ENCODE peak calls at places on chromosomes 6 and 20, in four cellular contexts. N is AG20443, F is body of pancreas, D is astrocyte of the hippocampus. M is an unnamed sample.
A peak's percentile ranks its signal among the peaks of the same experiment; 100 is the strongest.

GRCh38 chr20:2751868-2752630 is 48.4 kb downstream of the CPXM1 start:
- DNase-seq in N (peak; percentile 74), D (peak; percentile 42), F (peak; percentile 56), M (no peak)

GRCh38 chr6:2529217-2529719 is 221.5 kb downstream of the MYLK4 start:
- DNase-seq in D (no peak), N (no peak), F (peak; percentile 15), M (peak; percentile 97)

GRCh38 chr6:135344526-135344925 is 153.0 kb downstream of the AHI1 start:
- DNase-seq in F (no peak), N (no peak), D (no peak), M (no peak)

GRCh38 chr6:51350308-51350904 is 531.7 kb downstream of the TFAP2B start:
- DNase-seq in N (peak; percentile 9), F (no peak), D (peak; percentile 3), M (no peak)

GRCh38 chr20:8361008-8361652 is 229.1 kb downstream of the PLCB1 start:
- DNase-seq in F (peak; percentile 24), D (peak; percentile 22), N (peak; percentile 60), M (no peak)

GRCh38 chr6:26097268-26097875 is 10.1 kb downstream of the HFE start:
- DNase-seq in F (peak; percentile 71), D (peak; percentile 83), N (peak; percentile 57), M (no peak)

GRCh38 chr6:2020909-2021308 is 224.5 kb downstream of the GMDS start:
- DNase-seq in N (peak; percentile 29), D (peak; percentile 22), F (no peak), M (peak; percentile 37)

GRCh38 chr6:43790031-43790430 is 20.0 kb downstream of the VEGFA start:
- DNase-seq in N (peak; percentile 76), D (no peak), F (no peak), M (no peak)

GRCh38 chr6:93418448-93419303 is 683 bp downstream of the EPHA7 start:
- DNase-seq in D (peak; percentile 72), F (peak; percentile 11), N (peak; percentile 25), M (peak; percentile 48)

GRCh38 chr6:100426689-100427338 is 37.9 kb downstream of the SIM1 start:
- DNase-seq in N (no peak), D (peak; percentile 20), F (no peak), M (no peak)

GRCh38 chr20:13389115-13389514 is 168.0 kb downstream of the ISM1 start:
- DNase-seq in D (no peak), N (no peak), F (no peak), M (no peak)

GRCh38 chr6:170084166-170084730 is 206.6 kb downstream of the DLL1 start:
- DNase-seq in D (no peak), F (no peak), N (no peak), M (no peak)

GRCh38 chr20:63522981-63523611 is 2.5 kb downstream of the PPDPF start:
- DNase-seq in N (no peak), F (peak; percentile 19), D (no peak), M (no peak)

GRCh38 chr20:11207749-11208502 is 534.1 kb upstream of the JAG1 start:
- DNase-seq in N (peak; percentile 71), D (peak; percentile 88), F (peak; percentile 75), M (no peak)

GRCh38 chr6:149128489-149129145 is 188.9 kb upstream of the TAB2 start:
- DNase-seq in N (no peak), F (peak; percentile 27), D (no peak), M (no peak)

GRCh38 chr6:127518710-127519468 is at the start of gene MTCL3:
- DNase-seq in N (peak; percentile 39), D (peak; percentile 88), F (peak; percentile 20), M (peak; percentile 95)

GRCh38 chr20:54550776-54551396 is 75.5 kb downstream of the DOK5 start:
- DNase-seq in D (peak; percentile 38), F (no peak), N (no peak), M (no peak)

GRCh38 chr6:163823577-163823976 is 409.1 kb downstream of the QKI start:
- DNase-seq in N (no peak), D (no peak), F (no peak), M (no peak)

GRCh38 chr6:120202878-120203277 is 853.3 kb upstream of the MAN1A1 start:
- DNase-seq in N (no peak), F (no peak), D (no peak), M (no peak)

GRCh38 chr6:303948-304558 is 11.8 kb downstream of the DUSP22 start:
- DNase-seq in F (no peak), D (no peak), N (no peak), M (no peak)

GRCh38 chr20:2538931-2539330 is 2.6 kb downstream of the TMC2 start:
- DNase-seq in N (no peak), F (no peak), D (no peak), M (no peak)

GRCh38 chr6:3522561-3523287 is 65.9 kb upstream of the SLC22A23 start:
- DNase-seq in D (peak; percentile 51), F (no peak), N (peak; percentile 74), M (no peak)

GRCh38 chr6:11900662-11901598 is 111.2 kb upstream of the HIVEP1 start:
- DNase-seq in N (no peak), F (no peak), D (peak; percentile 9), M (no peak)

GRCh38 chr20:45933231-45934045 is 1.0 kb upstream of the PCIF1 start:
- DNase-seq in D (peak; percentile 81), F (peak; percentile 81), N (peak; percentile 76), M (peak; percentile 81)

GRCh38 chr20:3710703-3711417 is 1.5 kb downstream of the SIGLEC1 start:
- DNase-seq in F (peak; percentile 56), D (peak; percentile 79), N (peak; percentile 90), M (no peak)

GRCh38 chr6:41823178-41823577 is 35.7 kb downstream of the TOMM6 start:
- DNase-seq in F (no peak), D (no peak), N (no peak), M (no peak)

GRCh38 chr20:36491901-36492617 is 49.3 kb upstream of the MYL9 start:
- DNase-seq in D (peak; percentile 27), F (no peak), N (no peak), M (no peak)

GRCh38 chr20:38514185-38514584 is 41.5 kb downstream of the RALGAPB start:
- DNase-seq in F (no peak), D (no peak), N (no peak), M (no peak)

GRCh38 chr20:38893485-38894090 is 32.6 kb upstream of the FAM83D start:
- DNase-seq in D (peak; percentile 71), N (peak; percentile 88), F (peak; percentile 28), M (peak; percentile 11)

GRCh38 chr6:7996538-7997225 is 67.5 kb downstream of the BLOC1S5 start:
- DNase-seq in F (no peak), D (peak; percentile 84), N (peak; percentile 31), M (no peak)

GRCh38 chr6:157216570-157216969 is 106.7 kb downstream of the TMEM242 start:
- DNase-seq in N (no peak), D (no peak), F (no peak), M (no peak)

GRCh38 chr6:129749749-129750120 is 39.8 kb upstream of the ARHGAP18 start:
- DNase-seq in F (no peak), D (peak; percentile 36), N (peak; percentile 27), M (no peak)

GRCh38 chr6:156778615-156779205 is 1.5 kb downstream of the ARID1B start:
- DNase-seq in N (peak; percentile 25), D (peak; percentile 76), F (peak; percentile 70), M (no peak)

GRCh38 chr6:44272529-44272928 is 2.3 kb downstream of the TMEM151B start:
- DNase-seq in F (no peak), D (no peak), N (no peak), M (no peak)